ENCODE peak calls at places on chromosomes 3 and 15, in eight cellular contexts. Y is NB4; R is left ventricle myocardium superior; Q is anterior cingulate cortex; D is occipital lobe; U is CD4-positive, alpha-beta T cell; B is fibroblast of pulmonary artery; E is cardiac fibroblast. H is an unnamed sample.

GRCh38 chr3:122936335-122936734 is 91.2 kb downstream of the SEMA5B start:
- DNase-seq in Y (no peak), R (no peak), Q (no peak), D (no peak), U (no peak), B (no peak), E (no peak), H (no peak)

GRCh38 chr3:13613343-13614190 is 64.6 kb downstream of the FBLN2 start:
- DNase-seq in Y (no peak), R (peak), Q (no peak), D (no peak), U (no peak), B (no peak), E (no peak), H (no peak)

GRCh38 chr3:138049157-138049919 is 39.4 kb downstream of the CLDN18 start:
- DNase-seq in Y (no peak), R (no peak), Q (no peak), D (no peak), U (no peak), B (peak), E (peak), H (no peak)

GRCh38 chr3:85567074-85567676 is 608.4 kb downstream of the CADM2 start:
- DNase-seq in Y (peak), R (peak), Q (no peak), D (no peak), U (no peak), B (peak), E (peak), H (peak)

GRCh38 chr3:188956839-188957489 is 214.8 kb upstream of the TPRG1 start:
- DNase-seq in Y (peak), R (no peak), Q (no peak), D (no peak), U (no peak), B (peak), E (peak), H (peak)

GRCh38 chr3:129936757-129937156 is 37.8 kb upstream of the TRH start:
- DNase-seq in Y (peak), R (no peak), Q (no peak), D (peak), U (no peak), B (peak), E (peak), H (peak)

GRCh38 chr3:194296448-194296831 is 54.7 kb downstream of the CPN2 start:
- DNase-seq in Y (no peak), R (no peak), Q (no peak), D (peak), U (no peak), B (peak), E (peak), H (peak)

GRCh38 chr3:194485471-194485875 is 1.3 kb downstream of the ATP13A3 start:
- DNase-seq in Y (no peak), R (no peak), Q (no peak), D (no peak), U (no peak), B (peak), E (peak), H (peak)

GRCh38 chr15:31156808-31157207 is 55.3 kb upstream of the TRPM1 start:
- DNase-seq in Y (no peak), R (no peak), Q (no peak), D (no peak), U (no peak), B (no peak), E (no peak), H (no peak)

GRCh38 chr3:69768436-69768835 is 29.2 kb downstream of the MITF start:
- DNase-seq in Y (no peak), R (no peak), Q (no peak), D (no peak), U (no peak), B (no peak), E (no peak), H (no peak)

GRCh38 chr3:187456268-187456667 is 88.1 kb downstream of the RTP4 start:
- DNase-seq in Y (no peak), R (peak), Q (peak), D (no peak), U (no peak), B (peak), E (peak), H (peak)

GRCh38 chr15:58771621-58772235 is 626 bp downstream of the MINDY2 start:
- DNase-seq in Y (peak), R (peak), Q (peak), D (peak), U (peak), B (no peak), E (no peak), H (no peak)

GRCh38 chr3:179735321-179735720 is 82.5 kb downstream of the USP13 start:
- DNase-seq in Y (no peak), R (no peak), Q (no peak), D (no peak), U (no peak), B (no peak), E (no peak), H (no peak)

GRCh38 chr3:170132335-170132734 is 49.2 kb downstream of the PHC3 start:
- DNase-seq in Y (peak), R (no peak), Q (no peak), D (no peak), U (no peak), B (no peak), E (peak), H (peak)